ENCODE peak calls at places on chromosomes 1 and 21, in four cellular contexts. One of them, this sample, is unnamed. For H3K27me3, the result is how much of the 10 kb centered on the place peaks cover.

GRCh38 chr1:172815740-172816139 is 156.8 kb downstream of the FASLG start:
- DNase-seq in K562: no peak
- DNase-seq in GM12878: no peak
- DNase-seq in HepG2: no peak
- DNase-seq in this sample: no peak

GRCh38 chr1:183522104-183522503 is 49.8 kb downstream of the SMG7 start:
- DNase-seq in K562: no peak
- DNase-seq in GM12878: no peak
- DNase-seq in HepG2: no peak
- DNase-seq in this sample: no peak

GRCh38 chr1:210344706-210345105 is 16.0 kb downstream of the HHAT start:
- DNase-seq in K562: no peak
- DNase-seq in GM12878: no peak
- DNase-seq in HepG2: no peak
- DNase-seq in this sample: no peak

GRCh38 chr1:156525856-156526479 is 25.4 kb upstream of the MEF2D start:
- DNase-seq in K562: no peak
- DNase-seq in GM12878: no peak
- DNase-seq in HepG2: no peak
- DNase-seq in this sample: no peak

GRCh38 chr1:238549135-238549534 is 658.4 kb upstream of the ZP4 start:
- DNase-seq in K562: no peak
- DNase-seq in GM12878: no peak
- DNase-seq in HepG2: no peak
- DNase-seq in this sample: no peak

GRCh38 chr1:213704941-213705340 is 282.8 kb upstream of the PROX1 start:
- DNase-seq in K562: no peak
- DNase-seq in GM12878: no peak
- DNase-seq in HepG2: no peak
- DNase-seq in this sample: no peak

GRCh38 chr1:79945391-79945790 is 938.9 kb upstream of the ADGRL4 start:
- DNase-seq in K562: no peak
- DNase-seq in GM12878: no peak
- DNase-seq in HepG2: no peak
- DNase-seq in this sample: no peak

GRCh38 chr1:19081218-19081893 is 124.9 kb upstream of the IFFO2 start:
- DNase-seq in K562: peak
- DNase-seq in GM12878: no peak
- DNase-seq in HepG2: no peak
- DNase-seq in this sample: no peak

GRCh38 chr1:226971765-226972164 is 31.7 kb downstream of the COQ8A start:
- DNase-seq in K562: no peak
- DNase-seq in GM12878: no peak
- DNase-seq in HepG2: no peak
- DNase-seq in this sample: no peak

GRCh38 chr1:5685446-5686040 is 306.7 kb downstream of the NPHP4 start:
- DNase-seq in K562: no peak
- DNase-seq in GM12878: no peak
- DNase-seq in HepG2: no peak
- DNase-seq in this sample: no peak

GRCh38 chr1:178345238-178345637 is 151.5 kb downstream of the CLEC20A start:
- DNase-seq in K562: no peak
- DNase-seq in GM12878: no peak
- DNase-seq in HepG2: peak
- DNase-seq in this sample: no peak

GRCh38 chr1:48853006-48853405 is 76.3 kb upstream of the BEND5 start:
- DNase-seq in K562: no peak
- DNase-seq in GM12878: no peak
- DNase-seq in HepG2: no peak
- DNase-seq in this sample: no peak

GRCh38 chr1:209893751-209894150 is 44.3 kb upstream of the SYT14 start:
- DNase-seq in K562: no peak
- DNase-seq in GM12878: no peak
- DNase-seq in HepG2: no peak
- DNase-seq in this sample: no peak

GRCh38 chr1:48960304-48960703 is 183.6 kb upstream of the BEND5 start:
- DNase-seq in K562: no peak
- DNase-seq in GM12878: no peak
- DNase-seq in HepG2: no peak
- DNase-seq in this sample: no peak

GRCh38 chr1:235011064-235011598 is 117.5 kb downstream of the TOMM20 start:
- DNase-seq in K562: no peak
- DNase-seq in GM12878: peak
- DNase-seq in HepG2: no peak
- DNase-seq in this sample: no peak

GRCh38 chr1:75736016-75736415 is 11.5 kb downstream of the ACADM start:
- DNase-seq in K562: no peak
- DNase-seq in GM12878: no peak
- DNase-seq in HepG2: no peak
- DNase-seq in this sample: no peak

GRCh38 chr1:228096416-228097332 is 6.5 kb downstream of the C1orf35 start:
- DNase-seq in K562: no peak
- DNase-seq in GM12878: no peak
- DNase-seq in HepG2: no peak
- DNase-seq in this sample: peak

GRCh38 chr1:100581096-100581705 is 43.3 kb downstream of the GPR88 start:
- DNase-seq in K562: no peak
- DNase-seq in GM12878: peak
- DNase-seq in HepG2: no peak
- DNase-seq in this sample: no peak

GRCh38 chr1:204711947-204712701 is 26.6 kb upstream of the LRRN2 start:
- DNase-seq in K562: peak
- DNase-seq in GM12878: no peak
- DNase-seq in HepG2: no peak
- DNase-seq in this sample: peak

GRCh38 chr1:1084028-1084371 is 9.9 kb upstream of the RNF223 start:
- DNase-seq in K562: no peak
- DNase-seq in GM12878: no peak
- DNase-seq in HepG2: no peak
- DNase-seq in this sample: no peak

GRCh38 chr1:85481688-85482087 is 16.7 kb upstream of the DDAH1 start:
- DNase-seq in K562: no peak
- DNase-seq in GM12878: no peak
- DNase-seq in HepG2: no peak
- DNase-seq in this sample: no peak

GRCh38 chr1:75131593-75132420 is 2.4 kb upstream of the LHX8 start:
- DNase-seq in K562: no peak
- DNase-seq in GM12878: no peak
- DNase-seq in HepG2: no peak
- DNase-seq in this sample: no peak

GRCh38 chr1:205434738-205435137 is 12.9 kb upstream of the LEMD1 start:
- DNase-seq in K562: no peak
- DNase-seq in GM12878: no peak
- DNase-seq in HepG2: no peak
- DNase-seq in this sample: no peak

GRCh38 chr1:205565799-205566198 is 61.3 kb downstream of the CDK18 start:
- DNase-seq in K562: no peak
- DNase-seq in GM12878: no peak
- DNase-seq in HepG2: no peak
- DNase-seq in this sample: no peak

GRCh38 chr1:23108918-23109533 is 59.6 kb downstream of the LUZP1 start:
- DNase-seq in K562: no peak
- DNase-seq in GM12878: no peak
- DNase-seq in HepG2: peak
- DNase-seq in this sample: no peak

GRCh38 chr1:17600313-17600712 is 60.8 kb downstream of the ARHGEF10L start:
- DNase-seq in K562: no peak
- DNase-seq in GM12878: no peak
- DNase-seq in HepG2: no peak
- DNase-seq in this sample: no peak

GRCh38 chr1:178973671-178974091 is 52.0 kb upstream of the FAM20B start:
- DNase-seq in K562: no peak
- DNase-seq in GM12878: peak
- DNase-seq in HepG2: no peak
- DNase-seq in this sample: no peak

GRCh38 chr21:44875341-44875740 is 1.9 kb upstream of the PTTG1IP start:
- DNase-seq in K562: peak
- DNase-seq in GM12878: no peak
- DNase-seq in HepG2: no peak
- DNase-seq in this sample: no peak

GRCh38 chr1:100953915-100954314 is 58.0 kb downstream of the SLC30A7 start:
- DNase-seq in K562: no peak
- DNase-seq in GM12878: no peak
- DNase-seq in HepG2: no peak
- DNase-seq in this sample: no peak

GRCh38 chr1:151596166-151596933 is 15.5 kb upstream of the SNX27 start:
- DNase-seq in K562: peak
- DNase-seq in GM12878: no peak
- DNase-seq in HepG2: peak
- DNase-seq in this sample: peak

GRCh38 chr1:4660917-4661594 is 6.6 kb downstream of the AJAP1 start:
- DNase-seq in K562: no peak
- DNase-seq in GM12878: no peak
- DNase-seq in HepG2: no peak
- DNase-seq in this sample: no peak

GRCh38 chr1:82795503-82796149 is 994.9 kb downstream of the ADGRL2 start:
- DNase-seq in K562: no peak
- DNase-seq in GM12878: no peak
- DNase-seq in HepG2: no peak
- DNase-seq in this sample: no peak

GRCh38 chr1:200916681-200917080 is 22.0 kb downstream of the INAVA start:
- DNase-seq in K562: no peak
- DNase-seq in GM12878: no peak
- DNase-seq in HepG2: no peak
- DNase-seq in this sample: no peak

GRCh38 chr1:157955269-157955668 is 38.2 kb upstream of the KIRREL1 start:
- DNase-seq in K562: no peak
- DNase-seq in GM12878: no peak
- DNase-seq in HepG2: no peak
- DNase-seq in this sample: no peak

GRCh38 chr1:109371271-109371739 is 26.4 kb downstream of the SORT1 start:
- DNase-seq in K562: no peak
- DNase-seq in GM12878: no peak
- DNase-seq in HepG2: no peak
- DNase-seq in this sample: no peak

GRCh38 chr1:210089848-210090247 is 142.7 kb upstream of the SERTAD4 start:
- DNase-seq in K562: peak
- DNase-seq in GM12878: no peak
- DNase-seq in HepG2: no peak
- DNase-seq in this sample: no peak

GRCh38 chr1:64851664-64852063 is 106.8 kb downstream of the RAVER2 start:
- DNase-seq in K562: no peak
- DNase-seq in GM12878: no peak
- DNase-seq in HepG2: no peak
- DNase-seq in this sample: no peak

GRCh38 chr1:194081444-194081843 is 895.0 kb upstream of the B3GALT2 start:
- DNase-seq in K562: no peak
- DNase-seq in GM12878: no peak
- DNase-seq in HepG2: no peak
- DNase-seq in this sample: no peak

GRCh38 chr1:66563094-66563800 is 29.3 kb downstream of the SGIP1 start:
- DNase-seq in K562: no peak
- DNase-seq in GM12878: no peak
- DNase-seq in HepG2: peak
- DNase-seq in this sample: no peak

GRCh38 chr1:31476891-31477846 is 64.2 kb downstream of the SERINC2 start:
- DNase-seq in K562: no peak
- DNase-seq in GM12878: peak
- DNase-seq in HepG2: no peak
- DNase-seq in this sample: peak
- TF ChIP-seq TAF1 in K562: no peak
- TF ChIP-seq TAF1 in GM12878: no peak
- TF ChIP-seq TAF1 in HepG2: no peak
- TF ChIP-seq TAF1 in this sample: no peak

GRCh38 chr21:29335720-29336119 is 37.0 kb downstream of the BACH1 start:
- DNase-seq in K562: no peak
- DNase-seq in GM12878: no peak
- DNase-seq in HepG2: no peak
- DNase-seq in this sample: no peak
- H3K27me3 ChIP-seq in K562: under half
- H3K27me3 ChIP-seq in GM12878: under half
- H3K27me3 ChIP-seq in HepG2: under half
- H3K27me3 ChIP-seq in this sample: under half

GRCh38 chr1:222250376-222250775 is 297.5 kb downstream of the HHIPL2 start:
- DNase-seq in K562: no peak
- DNase-seq in GM12878: no peak
- DNase-seq in HepG2: no peak
- DNase-seq in this sample: no peak

GRCh38 chr1:222251813-222252212 is 296.1 kb downstream of the HHIPL2 start:
- DNase-seq in K562: no peak
- DNase-seq in GM12878: no peak
- DNase-seq in HepG2: no peak
- DNase-seq in this sample: no peak

GRCh38 chr1:222247811-222248310 is 300.0 kb downstream of the HHIPL2 start:
- DNase-seq in K562: no peak
- DNase-seq in GM12878: no peak
- DNase-seq in HepG2: no peak
- DNase-seq in this sample: no peak

GRCh38 chr1:222247081-222247480 is 300.8 kb downstream of the HHIPL2 start:
- DNase-seq in K562: no peak
- DNase-seq in GM12878: no peak
- DNase-seq in HepG2: no peak
- DNase-seq in this sample: no peak

GRCh38 chr1:222249261-222249660 is 298.6 kb downstream of the HHIPL2 start:
- DNase-seq in K562: no peak
- DNase-seq in GM12878: no peak
- DNase-seq in HepG2: no peak
- DNase-seq in this sample: no peak
- TF ChIP-seq REST in K562: no peak
- TF ChIP-seq REST in GM12878: no peak
- TF ChIP-seq REST in HepG2: no peak
- TF ChIP-seq REST in this sample: no peak

GRCh38 chr1:88727205-88727604 is 43.1 kb downstream of the PKN2 start:
- DNase-seq in K562: no peak
- DNase-seq in GM12878: no peak
- DNase-seq in HepG2: no peak
- DNase-seq in this sample: no peak

GRCh38 chr1:88729297-88729696 is 45.2 kb downstream of the PKN2 start:
- DNase-seq in K562: no peak
- DNase-seq in GM12878: no peak
- DNase-seq in HepG2: no peak
- DNase-seq in this sample: no peak

GRCh38 chr1:88730132-88730675 is 46.1 kb downstream of the PKN2 start:
- DNase-seq in K562: no peak
- DNase-seq in GM12878: no peak
- DNase-seq in HepG2: no peak
- DNase-seq in this sample: no peak

GRCh38 chr1:88730995-88731394 is 46.9 kb downstream of the PKN2 start:
- DNase-seq in K562: no peak
- DNase-seq in GM12878: no peak
- DNase-seq in HepG2: no peak
- DNase-seq in this sample: no peak

GRCh38 chr1:88731475-88731874 is 47.4 kb downstream of the PKN2 start:
- DNase-seq in K562: no peak
- DNase-seq in GM12878: no peak
- DNase-seq in HepG2: no peak
- DNase-seq in this sample: no peak
- TF ChIP-seq TAF1 in K562: no peak
- TF ChIP-seq TAF1 in GM12878: no peak
- TF ChIP-seq TAF1 in HepG2: no peak
- TF ChIP-seq TAF1 in this sample: no peak